ENCODE peak calls at places on chromosomes 12 and 14, in nine cellular contexts. I is brain microvascular endothelial cell, K is AG10803, U is HL-60, H is heart right ventricle, G is A549, V is Caco-2, N is IMR-90, Y is MM.1S. A is an unnamed sample.

GRCh38 chr14:28742171-28742846 is 24.3 kb upstream of the FOXG1 start:
- DNase-seq in V (no peak), U (no peak), G (no peak), I (no peak), K (no peak), H (no peak), Y (no peak), N (no peak), A (no peak)

GRCh38 chr12:127899981-127900380 is 367.0 kb upstream of the TMEM132C start:
- DNase-seq in Y (no peak), V (no peak), N (no peak), G (no peak), U (no peak), I (no peak), K (no peak), H (no peak), A (no peak)

GRCh38 chr14:44782775-44783238 is 178.9 kb downstream of the KLHL28 start:
- DNase-seq in V (no peak), N (peak; percentile 80), K (peak; percentile 56), H (no peak), U (no peak), I (no peak), Y (no peak), G (no peak), A (peak; percentile 5)

GRCh38 chr12:13173537-13173936 is 23.0 kb upstream of the EMP1 start:
- DNase-seq in V (no peak), H (peak; percentile 67), U (peak; percentile 79), N (peak; percentile 97), K (peak; percentile 96), G (no peak), Y (peak; percentile 67), I (peak; percentile 93), A (peak; percentile 88)

GRCh38 chr12:5648692-5649338 is 216.9 kb downstream of the NTF3 start:
- DNase-seq in K (peak; percentile 57), I (peak; percentile 5), U (no peak), Y (peak; percentile 14), N (peak; percentile 58), G (no peak), H (peak; percentile 16), V (peak; percentile 66), A (peak; percentile 5)

GRCh38 chr12:5003025-5003666 is 40.5 kb upstream of the KCNA5 start:
- DNase-seq in V (peak; percentile 85), H (peak; percentile 60), N (peak; percentile 50), G (peak; percentile 57), I (peak; percentile 53), K (peak; percentile 59), U (peak; percentile 50), Y (peak; percentile 66), A (peak; percentile 41)

GRCh38 chr12:67728296-67728666 is 79.7 kb downstream of the DYRK2 start:
- DNase-seq in N (no peak), G (no peak), I (no peak), K (no peak), U (no peak), H (no peak), Y (no peak), V (no peak), A (no peak)

GRCh38 chr12:85835810-85836715 is at the start of gene RASSF9:
- DNase-seq in I (peak; percentile 61), N (peak; percentile 43), V (peak; percentile 45), U (no peak), G (no peak), K (peak; percentile 94), Y (no peak), H (peak; percentile 60), A (peak; percentile 80)

GRCh38 chr12:49170924-49171323 is 18.0 kb downstream of the TUBA1A start:
- DNase-seq in G (no peak), U (no peak), N (no peak), V (no peak), I (no peak), H (no peak), Y (no peak), K (no peak), A (no peak)

GRCh38 chr14:81990312-81990761 is 456.7 kb upstream of the SEL1L start:
- DNase-seq in V (peak; percentile 63), I (peak; percentile 43), U (peak; percentile 51), H (peak; percentile 20), N (peak; percentile 45), K (peak; percentile 29), G (peak; percentile 6), Y (peak; percentile 36), A (peak; percentile 53)

GRCh38 chr12:27534060-27534764 is 10.2 kb downstream of the PPFIBP1 start:
- DNase-seq in G (no peak), I (no peak), Y (no peak), H (no peak), V (no peak), U (no peak), N (no peak), K (no peak), A (no peak)

GRCh38 chr14:94036328-94037167 is 10.4 kb downstream of the OTUB2 start:
- DNase-seq in Y (peak; percentile 58), H (peak; percentile 71), G (peak; percentile 76), U (peak; percentile 71), K (peak; percentile 65), N (peak; percentile 57), V (peak; percentile 79), I (peak; percentile 77), A (peak; percentile 70)

GRCh38 chr12:108340037-108340436 is 926 bp upstream of the CMKLR1 start:
- DNase-seq in U (no peak), V (no peak), H (no peak), G (no peak), N (no peak), I (no peak), Y (no peak), K (no peak), A (no peak)

GRCh38 chr12:108335349-108336119 is 3.6 kb downstream of the CMKLR1 start:
- DNase-seq in I (no peak), U (no peak), Y (peak; percentile 75), G (no peak), N (no peak), V (no peak), K (no peak), H (no peak), A (no peak)

GRCh38 chr12:108333898-108334699 is 5.0 kb downstream of the CMKLR1 start:
- DNase-seq in U (no peak), N (peak; percentile 15), I (peak; percentile 53), K (peak; percentile 41), G (no peak), Y (no peak), H (no peak), V (no peak), A (peak; percentile 46)

GRCh38 chr12:108338915-108339657 is at the start of gene CMKLR1:
- DNase-seq in U (no peak), G (no peak), V (no peak), N (no peak), I (no peak), H (peak; percentile 65), K (no peak), Y (no peak), A (no peak)

GRCh38 chr12:108337235-108338223 is 1.6 kb downstream of the CMKLR1 start:
- DNase-seq in K (peak; percentile 23), G (peak; percentile 60), U (peak; percentile 26), V (peak; percentile 32), Y (peak; percentile 15), H (no peak), I (peak; percentile 42), N (peak; percentile 8), A (peak; percentile 30)
- TF ChIP-seq CTCF in K (peak; percentile 52), G (peak; percentile 41), U (peak; percentile 24), V (peak; percentile 49), Y (peak; percentile 53), H (peak; percentile 49), I (peak; percentile 66), N (peak; percentile 30), A (peak; percentile 63)

GRCh38 chr14:31530136-31530535 is 31.1 kb upstream of the NUBPL start:
- DNase-seq in K (peak; percentile 9), I (no peak), N (peak; percentile 40), Y (no peak), V (no peak), U (no peak), G (no peak), H (no peak), A (peak; percentile 34)
- H3K4me3 ChIP-seq in K (no peak overlapping the region), I (no peak overlapping the region), N (no peak overlapping the region), Y (no peak overlapping the region), V (no peak overlapping the region), U (no peak overlapping the region), G (no peak overlapping the region), H (no peak overlapping the region), A (no peak overlapping the region)

GRCh38 chr12:3291939-3292338 is 199.1 kb upstream of the PRMT8 start:
- DNase-seq in V (no peak), I (no peak), U (no peak), H (no peak), N (no peak), K (no peak), G (no peak), Y (no peak), A (no peak)

GRCh38 chr12:3294481-3294911 is 196.5 kb upstream of the PRMT8 start:
- DNase-seq in I (no peak), V (no peak), G (no peak), K (no peak), U (no peak), Y (no peak), H (no peak), N (no peak), A (no peak)

GRCh38 chr12:3293013-3293412 is 198.0 kb upstream of the PRMT8 start:
- DNase-seq in Y (no peak), U (no peak), K (no peak), V (no peak), G (no peak), N (no peak), I (no peak), H (no peak), A (peak; percentile 28)

GRCh38 chr12:3295225-3295624 is 195.8 kb upstream of the PRMT8 start:
- DNase-seq in V (no peak), I (no peak), Y (no peak), K (no peak), N (no peak), G (no peak), H (no peak), U (no peak), A (no peak)

DNA sequence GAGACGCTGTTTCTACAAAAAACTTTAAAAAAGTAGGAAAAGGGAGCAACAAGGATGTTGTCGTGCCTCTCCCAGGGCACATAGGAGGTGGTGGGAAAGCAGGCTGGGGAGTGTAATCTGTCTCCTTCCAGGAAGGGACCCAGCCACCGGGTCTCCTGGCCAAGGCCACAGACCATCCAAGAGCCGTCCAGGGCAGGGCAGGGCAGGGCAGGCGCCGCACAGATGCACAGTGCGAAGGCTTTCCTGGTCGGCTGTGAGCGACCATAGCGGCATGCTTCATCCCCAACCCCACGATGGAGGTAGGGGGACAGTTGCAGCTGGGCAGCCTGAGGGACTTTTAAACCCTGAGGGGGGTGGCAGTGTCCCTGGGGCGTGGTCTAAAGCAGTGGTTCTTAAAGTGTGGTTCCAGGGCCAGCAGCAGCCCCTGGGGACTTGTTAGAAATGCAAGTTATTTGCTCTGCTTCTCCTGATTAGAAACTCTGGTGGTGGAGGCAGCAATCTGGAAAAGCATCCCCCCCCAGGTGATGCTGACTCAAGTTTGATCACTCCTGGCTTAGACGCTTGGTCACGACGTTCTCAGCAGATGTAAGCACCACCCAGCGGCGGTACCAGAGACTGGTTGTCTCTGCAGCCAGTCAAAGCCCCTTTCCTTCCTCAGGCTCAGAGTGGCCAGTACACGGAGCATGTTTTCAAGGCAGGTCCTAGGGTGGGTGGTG is 197.4 kb upstream of the PRMT8 start:
- DNase-seq in N (peak; percentile 55), V (no peak), G (peak; percentile 41), H (no peak), Y (no peak), I (peak; percentile 49), U (no peak), K (peak; percentile 34), A (peak; percentile 34)
- TF ChIP-seq CTCF in N (no peak), V (no peak), G (no peak), H (no peak), Y (no peak), I (peak; percentile 32), U (no peak), K (peak; percentile 8), A (peak; percentile 26)

GRCh38 chr12:71665109-71665476 is 992 bp downstream of the THAP2 start:
- DNase-seq in I (no peak), Y (peak; percentile 13), U (no peak), V (no peak), H (no peak), N (no peak), G (no peak), K (no peak), A (no peak)
- H3K4me3 ChIP-seq in I (peak overlapping the region; percentile 97), Y (peak overlapping the region; percentile 85), U (peak overlapping the region; percentile 92), V (peak overlapping the region; percentile 78), H (peak overlapping the region; percentile 64), N (peak overlapping the region; percentile 68), G (peak overlapping the region; percentile 69), K (peak overlapping the region; percentile 92), A (peak overlapping the region; percentile 86)